ENCODE peak calls at places on chromosomes 1 and 21, in five cellular contexts. H is heart left ventricle, X is sigmoid colon, K is stomach, F is endothelial cell of umbilical vein. O is an unnamed sample.

GRCh38 chr1:55057956-55058298 is 18.6 kb downstream of the PCSK9 start:
- DNase-seq in K (no peak), H (no peak), X (no peak), F (no peak), O (no peak)

GRCh38 chr1:183898610-183899009 is 93.7 kb downstream of the RGL1 start:
- DNase-seq in F (no peak), H (no peak), K (no peak), X (no peak), O (no peak)

GRCh38 chr1:42747125-42747524 is 7.1 kb upstream of the CLDN19 start:
- DNase-seq in H (peak; percentile 55), F (peak; percentile 22), X (no peak), K (peak; percentile 39), O (peak; percentile 46)

GRCh38 chr1:202376247-202376646 is 27.7 kb downstream of the PPP1R12B start:
- DNase-seq in H (no peak), F (no peak), K (no peak), X (no peak), O (no peak)

GRCh38 chr1:172414331-172414730 is 6.2 kb upstream of the C1orf105 start:
- DNase-seq in H (no peak), K (no peak), F (no peak), X (no peak), O (no peak)

GRCh38 chr1:53145942-53146708 is 3.7 kb upstream of the SLC1A7 start:
- DNase-seq in H (peak; percentile 72), X (peak; percentile 86), F (peak; percentile 44), K (peak; percentile 87), O (peak; percentile 90)

GRCh38 chr1:205438213-205439158 is 16.6 kb upstream of the LEMD1 start:
- DNase-seq in X (peak; percentile 93), K (peak; percentile 89), H (peak; percentile 88), F (peak; percentile 65), O (peak; percentile 89)

GRCh38 chr1:46721806-46722205 is 2.9 kb upstream of the EFCAB14 start:
- DNase-seq in H (no peak), X (no peak), F (no peak), K (no peak), O (no peak)

GRCh38 chr1:165871311-165872067 is 44.1 kb downstream of the UCK2 start:
- DNase-seq in H (peak; percentile 65), X (no peak), K (peak; percentile 63), F (peak; percentile 54), O (peak; percentile 67)

GRCh38 chr1:221165331-221166161 is 286.3 kb downstream of the HLX start:
- DNase-seq in F (peak; percentile 46), X (no peak), K (no peak), H (no peak), O (no peak)

GRCh38 chr1:98264727-98265126 is 343.9 kb upstream of the DPYD start:
- DNase-seq in K (no peak), F (no peak), H (no peak), X (no peak), O (no peak)

GRCh38 chr1:16014509-16015482 is 3.0 kb downstream of the HSPB7 start:
- DNase-seq in K (peak; percentile 74), H (peak; percentile 73), F (no peak), X (peak; percentile 94), O (no peak)

GRCh38 chr1:8858888-8859706 is 19.4 kb downstream of the ENO1 start:
- DNase-seq in K (peak; percentile 43), F (peak; percentile 83), X (no peak), H (no peak), O (peak; percentile 57)

GRCh38 chr1:61709908-61710289 is 15.0 kb downstream of the TM2D1 start:
- DNase-seq in K (no peak), H (no peak), X (no peak), F (no peak), O (no peak)

GRCh38 chr21:15797577-15798363 is 68.0 kb downstream of the USP25 start:
- DNase-seq in H (no peak), K (no peak), X (no peak), F (no peak), O (no peak)

GRCh38 chr1:226125831-226126230 is 60.7 kb downstream of the ACBD3 start:
- DNase-seq in F (no peak), X (peak; percentile 52), K (no peak), H (no peak), O (no peak)

GRCh38 chr21:27372381-27372780 is 405.5 kb upstream of the ADAMTS5 start:
- DNase-seq in K (no peak), F (no peak), H (no peak), X (no peak), O (no peak)

GRCh38 chr1:223478606-223479005 is 85.4 kb downstream of the CCDC185 start:
- DNase-seq in F (no peak), X (no peak), K (no peak), H (no peak), O (no peak)

GRCh38 chr21:25307489-25307888 is 299.8 kb downstream of the MRPL39 start:
- DNase-seq in X (no peak), K (no peak), H (no peak), F (no peak), O (no peak)

GRCh38 chr21:36186506-36187399 is 30.1 kb downstream of the DOP1B start:
- DNase-seq in X (no peak), K (no peak), H (peak; percentile 80), F (no peak), O (no peak)

GRCh38 chr1:32925360-32926142 is 24.4 kb upstream of the TMEM54 start:
- DNase-seq in X (no peak), H (peak; percentile 37), F (peak; percentile 14), K (no peak), O (no peak)

GRCh38 chr1:39508857-39509305 is 17.4 kb downstream of the BMP8A start:
- DNase-seq in K (no peak), H (no peak), F (no peak), X (peak; percentile 71), O (no peak)

GRCh38 chr1:27862671-27863551 is 9.4 kb upstream of the THEMIS2 start:
- DNase-seq in X (peak; percentile 78), H (peak; percentile 78), K (no peak), F (peak; percentile 49), O (no peak)

GRCh38 chr21:28489197-28489596 is 503.5 kb downstream of the LTN1 start:
- DNase-seq in X (no peak), H (no peak), K (no peak), F (no peak), O (no peak)

GRCh38 chr1:96416111-96416595 is 305.4 kb upstream of the PTBP2 start:
- DNase-seq in K (no peak), F (peak; percentile 93), X (peak; percentile 72), H (peak; percentile 48), O (no peak)

GRCh38 chr1:205665216-205665757 is 15.0 kb downstream of the SLC45A3 start:
- DNase-seq in H (no peak), K (no peak), F (no peak), X (no peak), O (no peak)

GRCh38 chr1:95286479-95286878 is 52.5 kb downstream of the RWDD3 start:
- DNase-seq in F (no peak), X (no peak), K (peak; percentile 60), H (no peak), O (peak; percentile 16)

GRCh38 chr1:94953107-94953506 is 26.2 kb upstream of the CNN3 start:
- DNase-seq in X (no peak), H (no peak), K (no peak), F (no peak), O (no peak)

GRCh38 chr1:34946211-34946610 is 16.8 kb upstream of the DLGAP3 start:
- DNase-seq in K (no peak), F (no peak), X (no peak), H (no peak), O (no peak)

GRCh38 chr1:91099746-91100621 is 78.1 kb upstream of the ZNF644 start:
- DNase-seq in H (no peak), K (no peak), F (no peak), X (no peak), O (no peak)

GRCh38 chr1:113943028-113943811 is 14.1 kb downstream of the HIPK1 start:
- DNase-seq in H (no peak), F (no peak), K (no peak), X (no peak), O (no peak)

GRCh38 chr1:12177999-12178441 is 11.2 kb downstream of the TNFRSF1B start:
- DNase-seq in H (peak; percentile 82), F (peak; percentile 85), X (peak; percentile 91), K (peak; percentile 63), O (peak; percentile 81)

GRCh38 chr21:46639489-46640386 is 4.3 kb downstream of the PRMT2 start:
- DNase-seq in K (no peak), H (no peak), F (peak; percentile 62), X (no peak), O (no peak)

GRCh38 chr1:204169871-204170270 is 3.7 kb upstream of the REN start:
- DNase-seq in H (no peak), X (no peak), K (no peak), F (no peak), O (no peak)

GRCh38 chr21:41953249-41953830 is 478 bp downstream of the C2CD2 start:
- DNase-seq in F (no peak), X (no peak), K (peak; percentile 30), H (peak; percentile 50), O (peak; percentile 38)

GRCh38 chr1:208107817-208108608 is 136.2 kb downstream of the PLXNA2 start:
- DNase-seq in K (no peak), F (peak; percentile 49), X (no peak), H (no peak), O (peak; percentile 41)

GRCh38 chr1:222043444-222044292 is 301.8 kb upstream of the DUSP10 start:
- DNase-seq in H (peak; percentile 44), F (no peak), X (peak; percentile 66), K (no peak), O (no peak)

DNA sequence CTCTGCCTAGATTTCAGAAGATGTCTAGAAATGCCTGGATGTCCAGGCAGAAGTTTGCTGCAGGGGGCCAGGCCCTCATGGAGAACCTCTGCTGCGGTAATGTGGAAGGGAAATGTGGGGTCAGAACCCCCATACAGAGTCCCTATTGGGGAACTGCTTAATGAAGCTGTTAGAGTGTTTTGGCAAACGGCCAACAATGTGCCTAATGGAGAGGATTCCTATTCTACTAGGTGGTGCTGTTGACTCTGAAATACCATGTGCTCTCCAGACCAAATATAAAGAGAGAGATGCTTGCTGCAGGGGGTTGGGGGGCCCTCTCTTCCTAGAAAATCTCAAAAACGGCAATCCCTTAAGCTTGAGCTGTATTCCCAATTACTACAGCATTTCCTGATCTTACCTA is 57.1 kb upstream of the DR1 start:
- DNase-seq in K (no peak), F (no peak), X (no peak), H (peak; percentile 27), O (no peak)
- TF ChIP-seq POLR2A in K (no peak), F (no peak), X (no peak), H (no peak), O (no peak)

DNA sequence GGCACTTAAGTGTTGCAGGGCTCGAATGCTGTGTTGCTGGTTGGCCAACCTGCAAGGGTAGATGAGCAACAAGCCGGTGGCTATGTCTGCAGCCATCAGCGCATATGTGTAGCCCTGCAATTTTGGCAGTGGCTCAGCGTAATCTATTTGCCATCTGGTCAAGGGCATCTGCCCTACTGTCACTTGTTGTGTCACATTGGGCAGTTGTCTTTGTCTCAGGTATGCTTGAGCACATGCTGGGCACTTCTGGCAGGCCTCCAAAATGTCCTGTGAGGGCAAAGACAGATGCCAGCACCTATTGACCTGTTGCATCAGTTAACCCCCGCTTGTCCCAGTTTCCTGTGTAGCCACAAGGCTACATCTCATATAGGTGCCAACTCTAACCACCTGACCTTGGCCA is 111.8 kb downstream of the GDAP2 start:
- DNase-seq in H (no peak), K (no peak), F (no peak), X (no peak), O (peak; percentile 24)
- H3K4me1 ChIP-seq in H (peaks cover 27% of the 10 kb centered on the region), K (peaks cover 30% of the 10 kb centered on the region), F (peaks cover 17% of the 10 kb centered on the region), X (peaks cover 56% of the 10 kb centered on the region), O (peaks cover 35% of the 10 kb centered on the region)

GRCh38 chr1:218302155-218302554 is 17.1 kb downstream of the RRP15 start:
- DNase-seq in X (no peak), F (no peak), H (no peak), K (no peak), O (no peak)
- TF ChIP-seq CTCF in X (no peak), F (no peak), H (no peak), K (no peak), O (no peak)

GRCh38 chr21:37563641-37564340 is 197.2 kb downstream of the DYRK1A start:
- DNase-seq in F (peak; percentile 93), H (peak; percentile 97), K (peak; percentile 95), X (peak; percentile 96), O (peak; percentile 94)
- TF ChIP-seq POLR2A in F (peak; percentile 89), H (peak; percentile 85), K (no peak), X (peak; percentile 21), O (peak; percentile 95)

O was measured in body of pancreas.